ENCODE peak calls at places on chromosomes 2 and 18, in ten cellular contexts. One of them, this sample, is unnamed.

GRCh38 chr18:58785171-58785805 is 79.4 kb upstream of the ZNF532 start:
- ATAC-seq in upper lobe of left lung: peak; percentile 41
- ATAC-seq in T-cell: no peak
- ATAC-seq in body of pancreas: peak; percentile 58
- ATAC-seq in activated CD8-positive, alpha-beta T cell treated with anti-CD3 and anti-CD28 coated beads for 36 hours: no peak
- ATAC-seq in gastroesophageal sphincter: no peak
- ATAC-seq in mucosa of descending colon: peak; percentile 70
- ATAC-seq in naive B cell: no peak
- ATAC-seq in heart left ventricle: peak; percentile 9
- ATAC-seq in activated CD4-positive, alpha-beta T cell treated with anti-CD3 and anti-CD28 coated beads for 36 hours: no peak
- ATAC-seq in this sample: no peak

GRCh38 chr2:195343540-195343939 is 313.5 kb upstream of the SLC39A10 start:
- ATAC-seq in heart left ventricle: no peak
- ATAC-seq in mucosa of descending colon: no peak
- ATAC-seq in activated CD8-positive, alpha-beta T cell treated with anti-CD3 and anti-CD28 coated beads for 36 hours: no peak
- ATAC-seq in activated CD4-positive, alpha-beta T cell treated with anti-CD3 and anti-CD28 coated beads for 36 hours: no peak
- ATAC-seq in gastroesophageal sphincter: no peak
- ATAC-seq in upper lobe of left lung: no peak
- ATAC-seq in T-cell: no peak
- ATAC-seq in body of pancreas: no peak
- ATAC-seq in naive B cell: peak; percentile 61
- ATAC-seq in this sample: no peak

GRCh38 chr18:2881088-2881487 is 34.3 kb downstream of the EMILIN2 start:
- ATAC-seq in naive B cell: no peak
- ATAC-seq in activated CD8-positive, alpha-beta T cell treated with anti-CD3 and anti-CD28 coated beads for 36 hours: no peak
- ATAC-seq in T-cell: no peak
- ATAC-seq in body of pancreas: no peak
- ATAC-seq in activated CD4-positive, alpha-beta T cell treated with anti-CD3 and anti-CD28 coated beads for 36 hours: no peak
- ATAC-seq in upper lobe of left lung: peak; percentile 36
- ATAC-seq in heart left ventricle: peak; percentile 44
- ATAC-seq in mucosa of descending colon: no peak
- ATAC-seq in gastroesophageal sphincter: peak; percentile 7
- ATAC-seq in this sample: no peak

GRCh38 chr2:88091943-88092342 is 24.3 kb downstream of the SMYD1 start:
- ATAC-seq in T-cell: no peak
- ATAC-seq in body of pancreas: no peak
- ATAC-seq in gastroesophageal sphincter: no peak
- ATAC-seq in activated CD4-positive, alpha-beta T cell treated with anti-CD3 and anti-CD28 coated beads for 36 hours: no peak
- ATAC-seq in upper lobe of left lung: no peak
- ATAC-seq in activated CD8-positive, alpha-beta T cell treated with anti-CD3 and anti-CD28 coated beads for 36 hours: no peak
- ATAC-seq in naive B cell: peak; percentile 70
- ATAC-seq in mucosa of descending colon: no peak
- ATAC-seq in heart left ventricle: no peak
- ATAC-seq in this sample: no peak

GRCh38 chr2:19048593-19049264 is 309.7 kb downstream of the OSR1 start:
- ATAC-seq in naive B cell: no peak
- ATAC-seq in activated CD4-positive, alpha-beta T cell treated with anti-CD3 and anti-CD28 coated beads for 36 hours: no peak
- ATAC-seq in mucosa of descending colon: peak; percentile 78
- ATAC-seq in activated CD8-positive, alpha-beta T cell treated with anti-CD3 and anti-CD28 coated beads for 36 hours: no peak
- ATAC-seq in heart left ventricle: no peak
- ATAC-seq in body of pancreas: peak; percentile 89
- ATAC-seq in T-cell: no peak
- ATAC-seq in upper lobe of left lung: peak; percentile 44
- ATAC-seq in gastroesophageal sphincter: no peak
- ATAC-seq in this sample: no peak

GRCh38 chr2:94964193-94964592 is 61.3 kb upstream of the MAL start:
- ATAC-seq in activated CD4-positive, alpha-beta T cell treated with anti-CD3 and anti-CD28 coated beads for 36 hours: no peak
- ATAC-seq in T-cell: no peak
- ATAC-seq in mucosa of descending colon: no peak
- ATAC-seq in naive B cell: no peak
- ATAC-seq in upper lobe of left lung: no peak
- ATAC-seq in body of pancreas: no peak
- ATAC-seq in gastroesophageal sphincter: no peak
- ATAC-seq in heart left ventricle: no peak
- ATAC-seq in activated CD8-positive, alpha-beta T cell treated with anti-CD3 and anti-CD28 coated beads for 36 hours: no peak
- ATAC-seq in this sample: no peak

GRCh38 chr18:10194592-10194991 is 259.8 kb upstream of the APCDD1 start:
- ATAC-seq in gastroesophageal sphincter: no peak
- ATAC-seq in activated CD8-positive, alpha-beta T cell treated with anti-CD3 and anti-CD28 coated beads for 36 hours: no peak
- ATAC-seq in body of pancreas: no peak
- ATAC-seq in activated CD4-positive, alpha-beta T cell treated with anti-CD3 and anti-CD28 coated beads for 36 hours: no peak
- ATAC-seq in heart left ventricle: no peak
- ATAC-seq in upper lobe of left lung: no peak
- ATAC-seq in T-cell: no peak
- ATAC-seq in naive B cell: no peak
- ATAC-seq in mucosa of descending colon: no peak
- ATAC-seq in this sample: no peak

GRCh38 chr2:65108778-65109177 is 21.1 kb downstream of the RAB1A start:
- ATAC-seq in naive B cell: no peak
- ATAC-seq in activated CD4-positive, alpha-beta T cell treated with anti-CD3 and anti-CD28 coated beads for 36 hours: no peak
- ATAC-seq in gastroesophageal sphincter: no peak
- ATAC-seq in upper lobe of left lung: no peak
- ATAC-seq in T-cell: no peak
- ATAC-seq in heart left ventricle: no peak
- ATAC-seq in mucosa of descending colon: no peak
- ATAC-seq in activated CD8-positive, alpha-beta T cell treated with anti-CD3 and anti-CD28 coated beads for 36 hours: no peak
- ATAC-seq in body of pancreas: no peak
- ATAC-seq in this sample: no peak

GRCh38 chr2:46849741-46850474 is 65.7 kb downstream of the MCFD2 start:
- ATAC-seq in naive B cell: no peak
- ATAC-seq in activated CD8-positive, alpha-beta T cell treated with anti-CD3 and anti-CD28 coated beads for 36 hours: no peak
- ATAC-seq in mucosa of descending colon: peak; percentile 55
- ATAC-seq in activated CD4-positive, alpha-beta T cell treated with anti-CD3 and anti-CD28 coated beads for 36 hours: no peak
- ATAC-seq in gastroesophageal sphincter: no peak
- ATAC-seq in upper lobe of left lung: peak; percentile 7
- ATAC-seq in T-cell: no peak
- ATAC-seq in body of pancreas: no peak
- ATAC-seq in heart left ventricle: peak; percentile 51
- ATAC-seq in this sample: no peak

GRCh38 chr2:197759013-197759412 is 26.1 kb downstream of the BOLL start:
- ATAC-seq in body of pancreas: no peak
- ATAC-seq in heart left ventricle: no peak
- ATAC-seq in activated CD8-positive, alpha-beta T cell treated with anti-CD3 and anti-CD28 coated beads for 36 hours: no peak
- ATAC-seq in T-cell: no peak
- ATAC-seq in upper lobe of left lung: no peak
- ATAC-seq in activated CD4-positive, alpha-beta T cell treated with anti-CD3 and anti-CD28 coated beads for 36 hours: no peak
- ATAC-seq in gastroesophageal sphincter: no peak
- ATAC-seq in mucosa of descending colon: no peak
- ATAC-seq in naive B cell: no peak
- ATAC-seq in this sample: no peak

GRCh38 chr2:143745060-143745459 is 615.8 kb downstream of the ARHGAP15 start:
- ATAC-seq in body of pancreas: peak; percentile 80
- ATAC-seq in gastroesophageal sphincter: no peak
- ATAC-seq in T-cell: no peak
- ATAC-seq in activated CD4-positive, alpha-beta T cell treated with anti-CD3 and anti-CD28 coated beads for 36 hours: no peak
- ATAC-seq in mucosa of descending colon: no peak
- ATAC-seq in activated CD8-positive, alpha-beta T cell treated with anti-CD3 and anti-CD28 coated beads for 36 hours: no peak
- ATAC-seq in heart left ventricle: no peak
- ATAC-seq in naive B cell: no peak
- ATAC-seq in upper lobe of left lung: no peak
- ATAC-seq in this sample: no peak

GRCh38 chr2:238720232-238720672 is 127.6 kb upstream of the TWIST2 start:
- ATAC-seq in naive B cell: no peak
- ATAC-seq in T-cell: no peak
- ATAC-seq in activated CD8-positive, alpha-beta T cell treated with anti-CD3 and anti-CD28 coated beads for 36 hours: peak; percentile 74
- ATAC-seq in activated CD4-positive, alpha-beta T cell treated with anti-CD3 and anti-CD28 coated beads for 36 hours: peak; percentile 71
- ATAC-seq in body of pancreas: peak; percentile 42
- ATAC-seq in heart left ventricle: peak; percentile 80
- ATAC-seq in mucosa of descending colon: peak; percentile 73
- ATAC-seq in gastroesophageal sphincter: peak; percentile 80
- ATAC-seq in upper lobe of left lung: peak; percentile 62
- ATAC-seq in this sample: peak; percentile 65

GRCh38 chr2:159201321-159202063 is 85.0 kb downstream of the WDSUB1 start:
- ATAC-seq in mucosa of descending colon: peak; percentile 41
- ATAC-seq in heart left ventricle: no peak
- ATAC-seq in naive B cell: peak; percentile 91
- ATAC-seq in activated CD8-positive, alpha-beta T cell treated with anti-CD3 and anti-CD28 coated beads for 36 hours: peak; percentile 93
- ATAC-seq in upper lobe of left lung: no peak
- ATAC-seq in T-cell: peak; percentile 52
- ATAC-seq in activated CD4-positive, alpha-beta T cell treated with anti-CD3 and anti-CD28 coated beads for 36 hours: peak; percentile 83
- ATAC-seq in gastroesophageal sphincter: no peak
- ATAC-seq in body of pancreas: no peak
- ATAC-seq in this sample: peak; percentile 84

GRCh38 chr2:101109451-101110140 is 41.6 kb downstream of the TBC1D8 start:
- ATAC-seq in body of pancreas: no peak
- ATAC-seq in mucosa of descending colon: peak; percentile 36
- ATAC-seq in heart left ventricle: peak; percentile 50
- ATAC-seq in naive B cell: no peak
- ATAC-seq in activated CD8-positive, alpha-beta T cell treated with anti-CD3 and anti-CD28 coated beads for 36 hours: no peak
- ATAC-seq in T-cell: no peak
- ATAC-seq in upper lobe of left lung: no peak
- ATAC-seq in gastroesophageal sphincter: peak; percentile 55
- ATAC-seq in activated CD4-positive, alpha-beta T cell treated with anti-CD3 and anti-CD28 coated beads for 36 hours: no peak
- ATAC-seq in this sample: no peak

GRCh38 chr18:2843161-2843560 is 3.6 kb upstream of the EMILIN2 start:
- ATAC-seq in activated CD8-positive, alpha-beta T cell treated with anti-CD3 and anti-CD28 coated beads for 36 hours: no peak
- ATAC-seq in upper lobe of left lung: no peak
- ATAC-seq in activated CD4-positive, alpha-beta T cell treated with anti-CD3 and anti-CD28 coated beads for 36 hours: no peak
- ATAC-seq in mucosa of descending colon: no peak
- ATAC-seq in gastroesophageal sphincter: no peak
- ATAC-seq in heart left ventricle: no peak
- ATAC-seq in naive B cell: no peak
- ATAC-seq in body of pancreas: no peak
- ATAC-seq in T-cell: no peak
- ATAC-seq in this sample: no peak

GRCh38 chr2:29080886-29081743 is 6.8 kb upstream of the PCARE start:
- ATAC-seq in gastroesophageal sphincter: peak; percentile 48
- ATAC-seq in upper lobe of left lung: peak; percentile 60
- ATAC-seq in mucosa of descending colon: no peak
- ATAC-seq in heart left ventricle: no peak
- ATAC-seq in activated CD4-positive, alpha-beta T cell treated with anti-CD3 and anti-CD28 coated beads for 36 hours: no peak
- ATAC-seq in activated CD8-positive, alpha-beta T cell treated with anti-CD3 and anti-CD28 coated beads for 36 hours: no peak
- ATAC-seq in T-cell: no peak
- ATAC-seq in body of pancreas: no peak
- ATAC-seq in naive B cell: no peak
- ATAC-seq in this sample: no peak

GRCh38 chr2:42585779-42586178 is 17.3 kb downstream of the MTA3 start:
- ATAC-seq in heart left ventricle: no peak
- ATAC-seq in upper lobe of left lung: no peak
- ATAC-seq in naive B cell: no peak
- ATAC-seq in T-cell: no peak
- ATAC-seq in mucosa of descending colon: no peak
- ATAC-seq in activated CD8-positive, alpha-beta T cell treated with anti-CD3 and anti-CD28 coated beads for 36 hours: no peak
- ATAC-seq in activated CD4-positive, alpha-beta T cell treated with anti-CD3 and anti-CD28 coated beads for 36 hours: no peak
- ATAC-seq in gastroesophageal sphincter: no peak
- ATAC-seq in body of pancreas: no peak
- ATAC-seq in this sample: no peak

GRCh38 chr2:9771481-9772017 is 71.7 kb upstream of the TAF1B start:
- ATAC-seq in activated CD8-positive, alpha-beta T cell treated with anti-CD3 and anti-CD28 coated beads for 36 hours: no peak
- ATAC-seq in heart left ventricle: peak; percentile 14
- ATAC-seq in T-cell: no peak
- ATAC-seq in naive B cell: no peak
- ATAC-seq in gastroesophageal sphincter: no peak
- ATAC-seq in activated CD4-positive, alpha-beta T cell treated with anti-CD3 and anti-CD28 coated beads for 36 hours: no peak
- ATAC-seq in body of pancreas: no peak
- ATAC-seq in mucosa of descending colon: no peak
- ATAC-seq in upper lobe of left lung: peak; percentile 7
- ATAC-seq in this sample: no peak

GRCh38 chr2:154532763-154533162 is 165.7 kb upstream of the KCNJ3 start:
- ATAC-seq in naive B cell: no peak
- ATAC-seq in mucosa of descending colon: no peak
- ATAC-seq in gastroesophageal sphincter: no peak
- ATAC-seq in heart left ventricle: no peak
- ATAC-seq in upper lobe of left lung: no peak
- ATAC-seq in activated CD8-positive, alpha-beta T cell treated with anti-CD3 and anti-CD28 coated beads for 36 hours: no peak
- ATAC-seq in body of pancreas: no peak
- ATAC-seq in activated CD4-positive, alpha-beta T cell treated with anti-CD3 and anti-CD28 coated beads for 36 hours: no peak
- ATAC-seq in T-cell: no peak
- ATAC-seq in this sample: no peak

GRCh38 chr2:25052948-25053477 is 11.1 kb downstream of the EFR3B start:
- ATAC-seq in activated CD8-positive, alpha-beta T cell treated with anti-CD3 and anti-CD28 coated beads for 36 hours: no peak
- ATAC-seq in body of pancreas: no peak
- ATAC-seq in upper lobe of left lung: no peak
- ATAC-seq in mucosa of descending colon: no peak
- ATAC-seq in T-cell: no peak
- ATAC-seq in naive B cell: no peak
- ATAC-seq in heart left ventricle: peak; percentile 36
- ATAC-seq in activated CD4-positive, alpha-beta T cell treated with anti-CD3 and anti-CD28 coated beads for 36 hours: no peak
- ATAC-seq in gastroesophageal sphincter: no peak
- ATAC-seq in this sample: no peak

GRCh38 chr2:189306441-189307006 is 127.0 kb upstream of the COL5A2 start:
- ATAC-seq in T-cell: no peak
- ATAC-seq in naive B cell: no peak
- ATAC-seq in heart left ventricle: no peak
- ATAC-seq in body of pancreas: no peak
- ATAC-seq in activated CD4-positive, alpha-beta T cell treated with anti-CD3 and anti-CD28 coated beads for 36 hours: no peak
- ATAC-seq in activated CD8-positive, alpha-beta T cell treated with anti-CD3 and anti-CD28 coated beads for 36 hours: no peak
- ATAC-seq in upper lobe of left lung: no peak
- ATAC-seq in mucosa of descending colon: peak; percentile 73
- ATAC-seq in gastroesophageal sphincter: no peak
- ATAC-seq in this sample: no peak

GRCh38 chr2:147356157-147356556 is 488.7 kb upstream of the ACVR2A start:
- ATAC-seq in upper lobe of left lung: no peak
- ATAC-seq in activated CD4-positive, alpha-beta T cell treated with anti-CD3 and anti-CD28 coated beads for 36 hours: no peak
- ATAC-seq in mucosa of descending colon: no peak
- ATAC-seq in activated CD8-positive, alpha-beta T cell treated with anti-CD3 and anti-CD28 coated beads for 36 hours: no peak
- ATAC-seq in heart left ventricle: no peak
- ATAC-seq in body of pancreas: no peak
- ATAC-seq in naive B cell: no peak
- ATAC-seq in gastroesophageal sphincter: no peak
- ATAC-seq in T-cell: no peak
- ATAC-seq in this sample: no peak

GRCh38 chr2:129741623-129742022 is 237.8 kb upstream of the RAB6C start:
- ATAC-seq in T-cell: no peak
- ATAC-seq in body of pancreas: peak; percentile 29
- ATAC-seq in mucosa of descending colon: no peak
- ATAC-seq in upper lobe of left lung: no peak
- ATAC-seq in naive B cell: no peak
- ATAC-seq in gastroesophageal sphincter: no peak
- ATAC-seq in heart left ventricle: no peak
- ATAC-seq in activated CD4-positive, alpha-beta T cell treated with anti-CD3 and anti-CD28 coated beads for 36 hours: no peak
- ATAC-seq in activated CD8-positive, alpha-beta T cell treated with anti-CD3 and anti-CD28 coated beads for 36 hours: no peak
- ATAC-seq in this sample: no peak

GRCh38 chr2:140122001-140122400 is 1341.8 kb upstream of the NXPH2 start:
- ATAC-seq in naive B cell: no peak
- ATAC-seq in upper lobe of left lung: no peak
- ATAC-seq in body of pancreas: no peak
- ATAC-seq in activated CD8-positive, alpha-beta T cell treated with anti-CD3 and anti-CD28 coated beads for 36 hours: no peak
- ATAC-seq in heart left ventricle: no peak
- ATAC-seq in activated CD4-positive, alpha-beta T cell treated with anti-CD3 and anti-CD28 coated beads for 36 hours: no peak
- ATAC-seq in mucosa of descending colon: no peak
- ATAC-seq in T-cell: no peak
- ATAC-seq in gastroesophageal sphincter: no peak
- ATAC-seq in this sample: no peak

GRCh38 chr2:129176375-129176774 is 803.1 kb upstream of the RAB6C start:
- ATAC-seq in body of pancreas: no peak
- ATAC-seq in activated CD8-positive, alpha-beta T cell treated with anti-CD3 and anti-CD28 coated beads for 36 hours: no peak
- ATAC-seq in gastroesophageal sphincter: no peak
- ATAC-seq in T-cell: no peak
- ATAC-seq in mucosa of descending colon: no peak
- ATAC-seq in heart left ventricle: no peak
- ATAC-seq in upper lobe of left lung: no peak
- ATAC-seq in activated CD4-positive, alpha-beta T cell treated with anti-CD3 and anti-CD28 coated beads for 36 hours: no peak
- ATAC-seq in naive B cell: no peak
- ATAC-seq in this sample: no peak

GRCh38 chr2:237026981-237027711 is 58.5 kb upstream of the COPS8 start:
- ATAC-seq in body of pancreas: peak; percentile 80
- ATAC-seq in upper lobe of left lung: peak; percentile 84
- ATAC-seq in mucosa of descending colon: peak; percentile 71
- ATAC-seq in T-cell: peak; percentile 43
- ATAC-seq in naive B cell: no peak
- ATAC-seq in gastroesophageal sphincter: peak; percentile 73
- ATAC-seq in activated CD8-positive, alpha-beta T cell treated with anti-CD3 and anti-CD28 coated beads for 36 hours: peak; percentile 61
- ATAC-seq in activated CD4-positive, alpha-beta T cell treated with anti-CD3 and anti-CD28 coated beads for 36 hours: no peak
- ATAC-seq in heart left ventricle: peak; percentile 92
- ATAC-seq in this sample: no peak

GRCh38 chr2:176822060-176822459 is 390.5 kb upstream of the HNRNPA3 start:
- ATAC-seq in T-cell: no peak
- ATAC-seq in naive B cell: no peak
- ATAC-seq in gastroesophageal sphincter: no peak
- ATAC-seq in heart left ventricle: no peak
- ATAC-seq in mucosa of descending colon: no peak
- ATAC-seq in upper lobe of left lung: no peak
- ATAC-seq in activated CD8-positive, alpha-beta T cell treated with anti-CD3 and anti-CD28 coated beads for 36 hours: no peak
- ATAC-seq in activated CD4-positive, alpha-beta T cell treated with anti-CD3 and anti-CD28 coated beads for 36 hours: no peak
- ATAC-seq in body of pancreas: no peak
- ATAC-seq in this sample: no peak

GRCh38 chr2:172736419-172737174 is 952 bp downstream of the RAPGEF4 start:
- ATAC-seq in activated CD8-positive, alpha-beta T cell treated with anti-CD3 and anti-CD28 coated beads for 36 hours: peak; percentile 17
- ATAC-seq in activated CD4-positive, alpha-beta T cell treated with anti-CD3 and anti-CD28 coated beads for 36 hours: no peak
- ATAC-seq in gastroesophageal sphincter: no peak
- ATAC-seq in mucosa of descending colon: no peak
- ATAC-seq in upper lobe of left lung: no peak
- ATAC-seq in heart left ventricle: no peak
- ATAC-seq in body of pancreas: peak; percentile 6
- ATAC-seq in naive B cell: no peak
- ATAC-seq in T-cell: no peak
- ATAC-seq in this sample: no peak

This sample was measured in activated T-helper 17 cell treated with anti-CD3 and anti-CD28 coated beads, Interleukin-2, amount 50 U/mL, for 72 hours.